ENCODE peak calls at places on chromosome 14, in six cellular contexts. J, R, B, Y, I and U are unnamed samples.

GRCh38 chr14:60650382-60650961 is 1.2 kb upstream of the SIX1 start:
- DNase-seq in R (no peak), Y (no peak), B (no peak), J (no peak), I (no peak), U (no peak)

GRCh38 chr14:92481386-92481785 is 32.2 kb upstream of the RIN3 start:
- DNase-seq in I (no peak), J (no peak), Y (no peak), B (no peak), R (no peak), U (no peak)

GRCh38 chr14:31292962-31293616 is 85.5 kb upstream of the HECTD1 start:
- DNase-seq in R (no peak), Y (no peak), I (no peak), J (no peak), B (no peak), U (no peak)

GRCh38 chr14:61562321-61563161 is 132.8 kb upstream of the HIF1A start:
- DNase-seq in J (no peak), R (peak; percentile 74), B (no peak), I (peak; percentile 96), Y (no peak), U (peak; percentile 97)

GRCh38 chr14:103518416-103519042 is 4.1 kb downstream of the CKB start:
- DNase-seq in I (no peak), R (no peak), J (peak; percentile 90), B (peak; percentile 81), Y (peak; percentile 49), U (peak; percentile 81)

GRCh38 chr14:76904100-76904739 is 78.0 kb downstream of the LRRC74A start:
- DNase-seq in B (no peak), Y (no peak), J (peak; percentile 84), I (no peak), R (no peak), U (no peak)

GRCh38 chr14:59576332-59577294 is at the start of gene CCDC175:
- DNase-seq in I (peak; percentile 60), Y (peak; percentile 69), B (peak; percentile 91), R (peak; percentile 84), J (peak; percentile 92), U (peak; percentile 54)

GRCh38 chr14:58245562-58245961 is 919 bp downstream of the PSMA3 start:
- DNase-seq in B (no peak), I (no peak), Y (no peak), J (no peak), R (no peak), U (no peak)

GRCh38 chr14:102927346-102927877 is 4.9 kb downstream of the AMN start:
- DNase-seq in B (peak; percentile 73), Y (no peak), J (peak; percentile 73), I (peak; percentile 39), R (no peak), U (peak; percentile 60)

GRCh38 chr14:76901171-76902055 is 75.2 kb downstream of the LRRC74A start:
- DNase-seq in Y (no peak), J (no peak), R (no peak), B (no peak), I (no peak), U (no peak)

GRCh38 chr14:104827173-104828055 is 26.5 kb downstream of the ZBTB42 start:
- DNase-seq in J (no peak), B (peak; percentile 43), Y (peak; percentile 24), I (peak; percentile 48), R (peak; percentile 74), U (no peak)

GRCh38 chr14:103762011-103762410 is 46.4 kb downstream of the ZFYVE21 start:
- DNase-seq in B (no peak), I (no peak), J (no peak), R (no peak), Y (no peak), U (no peak)

GRCh38 chr14:22471545-22472121 is 117.4 kb downstream of the DAD1 start:
- DNase-seq in R (no peak), B (peak; percentile 69), J (no peak), Y (no peak), I (peak; percentile 19), U (peak; percentile 27)

GRCh38 chr14:56118611-56119181 is 485 bp downstream of the PELI2 start:
- DNase-seq in I (no peak), J (peak; percentile 86), R (peak; percentile 46), Y (no peak), B (peak; percentile 44), U (no peak)

GRCh38 chr14:55846852-55847471 is 267.0 kb downstream of the KTN1 start:
- DNase-seq in B (no peak), J (no peak), R (no peak), Y (no peak), I (no peak), U (no peak)

GRCh38 chr14:104704252-104704651 is 14.8 kb downstream of the INF2 start:
- DNase-seq in R (no peak), J (no peak), I (no peak), Y (no peak), B (no peak), U (no peak)

GRCh38 chr14:103099081-103099732 is 4.7 kb downstream of the EXOC3L4 start:
- DNase-seq in B (peak; percentile 67), R (no peak), Y (no peak), J (no peak), I (no peak), U (no peak)

GRCh38 chr14:30227871-30228270 is 300.2 kb upstream of the PRKD1 start:
- DNase-seq in J (no peak), R (no peak), B (no peak), I (no peak), Y (no peak), U (peak; percentile 64)

DNA sequence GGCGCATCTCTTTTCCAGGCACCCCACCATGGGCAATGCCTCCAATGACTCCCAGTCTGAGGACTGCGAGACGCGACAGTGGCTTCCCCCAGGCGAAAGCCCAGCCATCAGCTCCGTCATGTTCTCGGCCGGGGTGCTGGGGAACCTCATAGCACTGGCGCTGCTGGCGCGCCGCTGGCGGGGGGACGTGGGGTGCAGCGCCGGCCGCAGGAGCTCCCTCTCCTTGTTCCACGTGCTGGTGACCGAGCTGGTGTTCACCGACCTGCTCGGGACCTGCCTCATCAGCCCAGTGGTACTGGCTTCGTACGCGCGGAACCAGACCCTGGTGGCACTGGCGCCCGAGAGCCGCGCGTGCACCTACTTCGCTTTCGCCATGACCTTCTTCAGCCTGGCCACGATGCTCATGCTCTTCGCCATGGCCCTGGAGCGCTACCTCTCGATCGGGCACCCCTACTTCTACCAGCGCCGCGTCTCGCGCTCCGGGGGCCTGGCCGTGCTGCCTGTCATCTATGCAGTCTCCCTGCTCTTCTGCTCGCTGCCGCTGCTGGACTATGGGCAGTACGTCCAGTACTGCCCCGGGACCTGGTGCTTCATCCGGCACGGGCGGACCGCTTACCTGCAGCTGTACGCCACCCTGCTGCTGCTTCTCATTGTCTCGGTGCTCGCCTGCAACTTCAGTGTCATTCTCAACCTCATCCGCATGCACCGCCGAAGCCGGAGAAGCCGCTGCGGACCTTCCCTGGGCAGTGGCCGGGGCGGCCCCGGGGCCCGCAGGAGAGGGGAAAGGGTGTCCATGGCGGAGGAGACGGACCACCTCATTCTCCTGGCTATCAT is 626 bp downstream of the PTGER2 start:
- DNase-seq in J (peak; percentile 81), B (peak; percentile 34), R (peak; percentile 50), Y (peak; percentile 5), I (no peak), U (peak; percentile 6)
- H3K27ac ChIP-seq in J (no peak overlapping the region), B (peak overlapping the region; percentile 89), R (peak overlapping the region; percentile 59), Y (peak overlapping the region; percentile 70), I (no peak overlapping the region), U (no peak overlapping the region)

GRCh38 chr14:94408546-94409095 is 20.2 kb upstream of the SERPINA1 start:
- DNase-seq in B (no peak), I (no peak), Y (no peak), J (no peak), R (no peak), U (no peak)

GRCh38 chr14:94407906-94408305 is 19.5 kb upstream of the SERPINA1 start:
- DNase-seq in J (no peak), R (no peak), Y (no peak), I (no peak), B (no peak), U (no peak)

GRCh38 chr14:94406910-94407309 is 18.5 kb upstream of the SERPINA1 start:
- DNase-seq in B (no peak), R (no peak), Y (no peak), I (no peak), J (no peak), U (no peak)

GRCh38 chr14:94412671-94413638 is 24.6 kb upstream of the SERPINA1 start:
- DNase-seq in Y (no peak), B (peak; percentile 49), R (no peak), I (no peak), J (no peak), U (no peak)

DNA sequence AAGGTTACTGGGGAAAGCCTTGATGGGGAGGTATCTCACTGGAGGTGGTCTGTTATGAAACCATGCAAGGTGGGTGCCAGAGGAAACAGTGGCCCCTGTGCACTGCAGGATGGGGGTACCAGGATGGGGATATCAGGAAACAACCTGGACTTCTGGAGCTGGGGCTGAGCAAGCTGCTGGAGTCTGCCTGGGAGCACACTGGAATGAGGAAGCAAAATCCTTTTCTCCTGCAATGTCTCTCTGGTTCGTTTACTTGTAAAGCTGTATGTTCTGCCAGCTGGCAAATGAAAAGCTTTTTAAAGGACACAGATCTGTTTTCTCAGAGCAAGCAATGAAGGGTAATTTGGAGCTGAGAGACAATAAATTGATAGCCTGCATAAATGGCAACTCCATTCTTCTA is 23.2 kb upstream of the SERPINA1 start:
- DNase-seq in J (no peak), B (no peak), I (no peak), Y (no peak), R (no peak), U (no peak)
- H3K27ac ChIP-seq in J (no peak overlapping the region), B (peak overlapping the region; percentile 6), I (no peak overlapping the region), Y (no peak overlapping the region), R (no peak overlapping the region), U (no peak overlapping the region)

DNA sequence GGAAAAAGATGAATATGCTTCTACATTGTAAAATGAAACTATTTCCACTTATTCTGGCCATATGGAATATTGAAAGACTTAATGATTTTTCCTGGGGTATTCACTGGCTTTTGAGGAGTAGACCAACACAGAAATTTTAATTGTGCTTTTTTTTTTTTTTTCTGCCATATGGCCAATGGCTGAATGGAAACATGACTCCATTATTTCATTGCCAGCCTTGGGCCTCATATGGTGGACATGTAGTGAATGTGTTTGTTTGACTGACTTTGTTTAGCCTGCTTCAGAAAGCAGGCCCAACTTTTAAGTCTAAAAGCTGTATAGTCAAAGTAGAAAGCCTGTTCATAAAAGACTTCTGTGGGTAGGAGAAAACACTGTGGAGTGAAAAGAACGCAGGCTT is 2.4 kb downstream of the GNG2 start:
- DNase-seq in I (no peak), J (no peak), B (no peak), R (no peak), Y (no peak), U (no peak)
- H3K27ac ChIP-seq in I (no peak overlapping the region), J (no peak overlapping the region), B (peak overlapping the region; percentile 28), R (peak overlapping the region; percentile 84), Y (peak overlapping the region; percentile 93), U (no peak overlapping the region)

DNA sequence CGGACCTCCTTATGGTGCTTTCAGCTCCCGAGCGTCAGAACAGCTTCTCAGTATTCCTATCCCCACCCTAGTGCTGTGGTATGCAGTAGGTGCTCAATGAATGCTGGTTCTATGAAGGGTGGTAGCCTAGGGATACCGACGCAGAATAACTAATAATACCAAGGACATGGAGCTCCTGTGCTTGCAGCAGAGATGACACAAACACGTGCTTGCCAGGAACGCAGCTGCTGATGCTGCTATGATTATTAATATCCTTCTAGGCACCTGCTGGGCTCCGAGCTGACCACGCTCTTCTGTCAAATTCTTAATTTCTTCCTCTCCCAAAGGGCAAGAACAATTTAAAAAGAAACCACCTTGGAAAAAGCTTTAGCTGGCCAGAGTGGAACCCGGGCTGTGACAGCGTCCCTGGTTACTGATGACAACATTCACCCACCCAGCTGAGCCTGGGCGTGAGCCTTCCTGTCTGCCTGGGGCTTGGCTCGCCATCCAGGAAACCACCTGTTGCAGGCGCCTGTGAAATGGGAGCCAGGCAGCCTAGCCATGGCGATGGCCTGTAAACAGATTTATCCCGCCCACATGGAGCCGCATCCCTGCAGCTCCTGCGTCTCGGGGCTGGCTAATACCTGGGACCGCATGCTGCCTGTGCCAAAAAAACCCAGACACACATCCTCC is 28.8 kb downstream of the CLMN start:
- DNase-seq in B (peak; percentile 76), R (no peak), J (no peak), I (no peak), Y (no peak), U (peak; percentile 36)
- H3K27ac ChIP-seq in B (peak overlapping the region; percentile 65), R (no peak overlapping the region), J (no peak overlapping the region), I (no peak overlapping the region), Y (no peak overlapping the region), U (peak overlapping the region; percentile 60)